ENCODE peak calls at places on chromosomes 12 and 14, in four cellular contexts. One of them, this sample, is unnamed. For H3K36me3 and H3K4me1, the result is how much of the 10 kb centered on the place peaks cover.

GRCh38 chr12:132828706-132829534 is at the start of gene GOLGA3:
- DNase-seq in fibroblast of lung: peak
- DNase-seq in small intestine: peak
- DNase-seq in naive thymus-derived CD4-positive, alpha-beta T cell: peak
- DNase-seq in this sample: peak

GRCh38 chr12:53103860-53104305 is 597 bp downstream of the SOAT2 start:
- DNase-seq in fibroblast of lung: no peak
- DNase-seq in small intestine: peak
- DNase-seq in naive thymus-derived CD4-positive, alpha-beta T cell: no peak
- DNase-seq in this sample: no peak

GRCh38 chr12:132761032-132761910 is at the start of gene ANKLE2:
- DNase-seq in fibroblast of lung: peak
- DNase-seq in small intestine: peak
- DNase-seq in naive thymus-derived CD4-positive, alpha-beta T cell: peak
- DNase-seq in this sample: no peak

GRCh38 chr14:82345149-82345548 is 811.5 kb upstream of the SEL1L start:
- DNase-seq in fibroblast of lung: no peak
- DNase-seq in small intestine: no peak
- DNase-seq in naive thymus-derived CD4-positive, alpha-beta T cell: no peak
- DNase-seq in this sample: no peak

GRCh38 chr14:100307215-100308111 is 1.2 kb upstream of the SLC25A29 start:
- DNase-seq in fibroblast of lung: no peak
- DNase-seq in small intestine: peak
- DNase-seq in naive thymus-derived CD4-positive, alpha-beta T cell: no peak
- DNase-seq in this sample: no peak

GRCh38 chr14:21317433-21317832 is 37.5 kb downstream of the RPGRIP1 start:
- DNase-seq in fibroblast of lung: no peak
- DNase-seq in small intestine: no peak
- DNase-seq in naive thymus-derived CD4-positive, alpha-beta T cell: no peak
- DNase-seq in this sample: no peak

GRCh38 chr12:106645465-106646330 is 62.9 kb downstream of the RFX4 start:
- DNase-seq in fibroblast of lung: no peak
- DNase-seq in small intestine: no peak
- DNase-seq in naive thymus-derived CD4-positive, alpha-beta T cell: no peak
- DNase-seq in this sample: no peak

GRCh38 chr14:71625175-71625574 is 307.1 kb upstream of the RGS6 start:
- DNase-seq in fibroblast of lung: no peak
- DNase-seq in small intestine: no peak
- DNase-seq in naive thymus-derived CD4-positive, alpha-beta T cell: no peak
- DNase-seq in this sample: peak

GRCh38 chr12:95615735-95616134 is 64.5 kb upstream of the USP44 start:
- DNase-seq in fibroblast of lung: peak
- DNase-seq in small intestine: no peak
- DNase-seq in naive thymus-derived CD4-positive, alpha-beta T cell: no peak
- DNase-seq in this sample: no peak

GRCh38 chr12:13128291-13129000 is 25.0 kb upstream of the GSG1 start:
- DNase-seq in fibroblast of lung: no peak
- DNase-seq in small intestine: no peak
- DNase-seq in naive thymus-derived CD4-positive, alpha-beta T cell: no peak
- DNase-seq in this sample: no peak

GRCh38 chr12:115166698-115167315 is 482.8 kb upstream of the TBX3 start:
- DNase-seq in fibroblast of lung: peak
- DNase-seq in small intestine: no peak
- DNase-seq in naive thymus-derived CD4-positive, alpha-beta T cell: no peak
- DNase-seq in this sample: no peak

GRCh38 chr12:87652026-87652425 is 377.2 kb downstream of the C12orf50 start:
- DNase-seq in fibroblast of lung: no peak
- DNase-seq in small intestine: no peak
- DNase-seq in naive thymus-derived CD4-positive, alpha-beta T cell: no peak
- DNase-seq in this sample: no peak

GRCh38 chr14:59482471-59483331 is 1.5 kb downstream of the L3HYPDH start:
- DNase-seq in fibroblast of lung: peak
- DNase-seq in small intestine: peak
- DNase-seq in naive thymus-derived CD4-positive, alpha-beta T cell: no peak
- DNase-seq in this sample: no peak

GRCh38 chr12:41532072-41532471 is 344.0 kb downstream of the PDZRN4 start:
- DNase-seq in fibroblast of lung: no peak
- DNase-seq in small intestine: no peak
- DNase-seq in naive thymus-derived CD4-positive, alpha-beta T cell: no peak
- DNase-seq in this sample: no peak

GRCh38 chr12:63151898-63152700 is 1.1 kb upstream of the AVPR1A start:
- DNase-seq in fibroblast of lung: peak
- DNase-seq in small intestine: peak
- DNase-seq in naive thymus-derived CD4-positive, alpha-beta T cell: no peak
- DNase-seq in this sample: peak

GRCh38 chr12:54725233-54725843 is 77.2 kb upstream of the DCD start:
- DNase-seq in fibroblast of lung: peak
- DNase-seq in small intestine: peak
- DNase-seq in naive thymus-derived CD4-positive, alpha-beta T cell: no peak
- DNase-seq in this sample: no peak

GRCh38 chr12:67626156-67626555 is 22.4 kb upstream of the DYRK2 start:
- DNase-seq in fibroblast of lung: no peak
- DNase-seq in small intestine: no peak
- DNase-seq in naive thymus-derived CD4-positive, alpha-beta T cell: no peak
- DNase-seq in this sample: no peak

GRCh38 chr14:24965934-24966593 is 83.9 kb downstream of the STXBP6 start:
- DNase-seq in fibroblast of lung: peak
- DNase-seq in small intestine: peak
- DNase-seq in naive thymus-derived CD4-positive, alpha-beta T cell: no peak
- DNase-seq in this sample: peak

GRCh38 chr14:74964787-74965769 is 9.7 kb upstream of the PGF start:
- DNase-seq in fibroblast of lung: peak
- DNase-seq in small intestine: no peak
- DNase-seq in naive thymus-derived CD4-positive, alpha-beta T cell: no peak
- DNase-seq in this sample: no peak

GRCh38 chr12:23757541-23757962 is 191.9 kb downstream of the SOX5 start:
- DNase-seq in fibroblast of lung: no peak
- DNase-seq in small intestine: no peak
- DNase-seq in naive thymus-derived CD4-positive, alpha-beta T cell: no peak
- DNase-seq in this sample: peak

GRCh38 chr14:63986789-63987533 is 134.2 kb downstream of the SYNE2 start:
- DNase-seq in fibroblast of lung: peak
- DNase-seq in small intestine: peak
- DNase-seq in naive thymus-derived CD4-positive, alpha-beta T cell: no peak
- DNase-seq in this sample: no peak

GRCh38 chr14:67539116-67539515 is 6.0 kb downstream of the PLEKHH1 start:
- DNase-seq in fibroblast of lung: no peak
- DNase-seq in small intestine: no peak
- DNase-seq in naive thymus-derived CD4-positive, alpha-beta T cell: no peak
- DNase-seq in this sample: no peak

GRCh38 chr12:49730050-49730449 is 11.3 kb upstream of the TMBIM6 start:
- DNase-seq in fibroblast of lung: no peak
- DNase-seq in small intestine: no peak
- DNase-seq in naive thymus-derived CD4-positive, alpha-beta T cell: no peak
- DNase-seq in this sample: no peak

GRCh38 chr12:105992849-105993740 is 145.7 kb downstream of the NUAK1 start:
- DNase-seq in fibroblast of lung: no peak
- DNase-seq in small intestine: no peak
- DNase-seq in naive thymus-derived CD4-positive, alpha-beta T cell: no peak
- DNase-seq in this sample: no peak

GRCh38 chr12:120540445-120540844 is 6.3 kb downstream of the RNF10 start:
- DNase-seq in fibroblast of lung: no peak
- DNase-seq in small intestine: no peak
- DNase-seq in naive thymus-derived CD4-positive, alpha-beta T cell: no peak
- DNase-seq in this sample: no peak

GRCh38 chr12:124567035-124567672 is at the start of gene NCOR2:
- DNase-seq in fibroblast of lung: no peak
- DNase-seq in small intestine: no peak
- DNase-seq in naive thymus-derived CD4-positive, alpha-beta T cell: peak
- DNase-seq in this sample: peak

GRCh38 chr14:61247935-61248334 is 33.2 kb downstream of the TMEM30B start:
- DNase-seq in fibroblast of lung: peak
- DNase-seq in small intestine: no peak
- DNase-seq in naive thymus-derived CD4-positive, alpha-beta T cell: no peak
- DNase-seq in this sample: no peak

GRCh38 chr14:100051543-100051942 is 13.7 kb upstream of the EVL start:
- DNase-seq in fibroblast of lung: no peak
- DNase-seq in small intestine: no peak
- DNase-seq in naive thymus-derived CD4-positive, alpha-beta T cell: no peak
- DNase-seq in this sample: no peak

GRCh38 chr14:102295301-102295700 is 9.7 kb downstream of the MOK start:
- DNase-seq in fibroblast of lung: peak
- DNase-seq in small intestine: no peak
- DNase-seq in naive thymus-derived CD4-positive, alpha-beta T cell: no peak
- DNase-seq in this sample: no peak

GRCh38 chr12:11649413-11650278 is at the start of gene ETV6:
- DNase-seq in fibroblast of lung: peak
- DNase-seq in small intestine: peak
- DNase-seq in naive thymus-derived CD4-positive, alpha-beta T cell: peak
- DNase-seq in this sample: peak

GRCh38 chr14:92456215-92457017 is 57.2 kb upstream of the RIN3 start:
- DNase-seq in fibroblast of lung: peak
- DNase-seq in small intestine: peak
- DNase-seq in naive thymus-derived CD4-positive, alpha-beta T cell: no peak
- DNase-seq in this sample: peak

GRCh38 chr12:124808276-124808675 is 55.4 kb downstream of the SCARB1 start:
- DNase-seq in fibroblast of lung: no peak
- DNase-seq in small intestine: no peak
- DNase-seq in naive thymus-derived CD4-positive, alpha-beta T cell: no peak
- DNase-seq in this sample: no peak

DNA sequence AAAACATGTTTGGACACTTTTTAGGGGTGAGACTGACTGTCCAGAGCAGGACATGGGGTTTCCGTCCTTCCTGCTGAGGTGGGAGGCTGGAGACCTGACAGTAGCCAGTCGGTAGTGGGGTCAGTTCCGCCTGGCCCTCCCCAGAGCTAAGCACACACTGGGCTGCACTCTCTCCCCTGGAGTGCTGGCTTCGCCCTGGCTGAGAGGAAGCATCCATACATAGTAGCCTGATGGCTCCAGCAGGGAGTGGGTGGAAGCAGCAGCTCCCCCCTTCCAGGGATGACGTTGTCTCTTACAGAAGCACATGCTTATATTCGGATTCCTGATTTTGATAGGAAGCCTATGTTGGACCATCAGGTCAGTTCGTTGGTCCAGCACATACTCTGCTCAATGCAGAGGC is 40.4 kb downstream of the SFSWAP start:
- DNase-seq in fibroblast of lung: no peak
- DNase-seq in small intestine: no peak
- DNase-seq in naive thymus-derived CD4-positive, alpha-beta T cell: no peak
- DNase-seq in this sample: no peak
- H3K36me3 ChIP-seq in fibroblast of lung: under half
- H3K36me3 ChIP-seq in small intestine: under half
- H3K36me3 ChIP-seq in naive thymus-derived CD4-positive, alpha-beta T cell: under half
- H3K36me3 ChIP-seq in this sample: under half

GRCh38 chr12:851913-852312 is 97.6 kb downstream of the RAD52 start:
- DNase-seq in fibroblast of lung: peak
- DNase-seq in small intestine: no peak
- DNase-seq in naive thymus-derived CD4-positive, alpha-beta T cell: no peak
- DNase-seq in this sample: no peak
- H3K4me1 ChIP-seq in fibroblast of lung: under half
- H3K4me1 ChIP-seq in small intestine: under half
- H3K4me1 ChIP-seq in naive thymus-derived CD4-positive, alpha-beta T cell: under half
- H3K4me1 ChIP-seq in this sample: under half

GRCh38 chr14:103663506-103663905 is 34.5 kb downstream of the KLC1 start:
- DNase-seq in fibroblast of lung: no peak
- DNase-seq in small intestine: no peak
- DNase-seq in naive thymus-derived CD4-positive, alpha-beta T cell: no peak
- DNase-seq in this sample: no peak
- H3K36me3 ChIP-seq in fibroblast of lung: under half
- H3K36me3 ChIP-seq in small intestine: under half
- H3K36me3 ChIP-seq in naive thymus-derived CD4-positive, alpha-beta T cell: under half
- H3K36me3 ChIP-seq in this sample: under half

GRCh38 chr12:9649532-9649940 is 20.0 kb upstream of the CLEC2D start:
- DNase-seq in fibroblast of lung: no peak
- DNase-seq in small intestine: no peak
- DNase-seq in naive thymus-derived CD4-positive, alpha-beta T cell: peak
- DNase-seq in this sample: no peak

GRCh38 chr12:9647825-9648700 is 21.4 kb upstream of the CLEC2D start:
- DNase-seq in fibroblast of lung: peak
- DNase-seq in small intestine: peak
- DNase-seq in naive thymus-derived CD4-positive, alpha-beta T cell: peak
- DNase-seq in this sample: peak

GRCh38 chr12:9646794-9647622 is 22.5 kb upstream of the CLEC2D start:
- DNase-seq in fibroblast of lung: peak
- DNase-seq in small intestine: no peak
- DNase-seq in naive thymus-derived CD4-positive, alpha-beta T cell: no peak
- DNase-seq in this sample: peak

GRCh38 chr12:9648701-9649531 is 20.6 kb upstream of the CLEC2D start:
- DNase-seq in fibroblast of lung: no peak
- DNase-seq in small intestine: no peak
- DNase-seq in naive thymus-derived CD4-positive, alpha-beta T cell: peak
- DNase-seq in this sample: no peak

GRCh38 chr12:9651265-9651729 is 18.2 kb upstream of the CLEC2D start:
- DNase-seq in fibroblast of lung: peak
- DNase-seq in small intestine: no peak
- DNase-seq in naive thymus-derived CD4-positive, alpha-beta T cell: peak
- DNase-seq in this sample: no peak
- H3K4me1 ChIP-seq in fibroblast of lung: under half
- H3K4me1 ChIP-seq in small intestine: under half
- H3K4me1 ChIP-seq in naive thymus-derived CD4-positive, alpha-beta T cell: half or more
- H3K4me1 ChIP-seq in this sample: under half

DNA sequence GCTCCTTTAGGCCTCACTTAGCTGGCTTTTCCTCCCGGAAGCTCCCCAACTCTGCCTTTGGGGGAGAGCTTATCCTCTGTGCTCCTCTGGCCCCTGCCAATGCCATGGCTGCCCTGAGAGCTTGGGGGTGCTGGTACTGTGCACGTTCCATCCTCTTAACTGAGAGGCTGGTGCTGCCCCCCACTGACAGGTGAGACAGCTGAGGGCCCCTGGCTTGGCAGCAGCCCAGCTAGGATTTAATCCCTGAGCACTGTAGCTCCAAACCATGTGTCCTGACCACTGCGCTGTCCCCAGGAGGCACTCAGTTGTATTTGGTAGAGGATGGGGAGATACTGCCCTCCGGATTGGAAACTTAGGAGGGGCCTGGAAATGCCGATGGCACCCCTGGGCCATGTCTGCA is 46.1 kb downstream of the UBE3B start:
- DNase-seq in fibroblast of lung: no peak
- DNase-seq in small intestine: no peak
- DNase-seq in naive thymus-derived CD4-positive, alpha-beta T cell: no peak
- DNase-seq in this sample: no peak
- H3K36me3 ChIP-seq in fibroblast of lung: under half
- H3K36me3 ChIP-seq in small intestine: under half
- H3K36me3 ChIP-seq in naive thymus-derived CD4-positive, alpha-beta T cell: under half
- H3K36me3 ChIP-seq in this sample: under half

DNA sequence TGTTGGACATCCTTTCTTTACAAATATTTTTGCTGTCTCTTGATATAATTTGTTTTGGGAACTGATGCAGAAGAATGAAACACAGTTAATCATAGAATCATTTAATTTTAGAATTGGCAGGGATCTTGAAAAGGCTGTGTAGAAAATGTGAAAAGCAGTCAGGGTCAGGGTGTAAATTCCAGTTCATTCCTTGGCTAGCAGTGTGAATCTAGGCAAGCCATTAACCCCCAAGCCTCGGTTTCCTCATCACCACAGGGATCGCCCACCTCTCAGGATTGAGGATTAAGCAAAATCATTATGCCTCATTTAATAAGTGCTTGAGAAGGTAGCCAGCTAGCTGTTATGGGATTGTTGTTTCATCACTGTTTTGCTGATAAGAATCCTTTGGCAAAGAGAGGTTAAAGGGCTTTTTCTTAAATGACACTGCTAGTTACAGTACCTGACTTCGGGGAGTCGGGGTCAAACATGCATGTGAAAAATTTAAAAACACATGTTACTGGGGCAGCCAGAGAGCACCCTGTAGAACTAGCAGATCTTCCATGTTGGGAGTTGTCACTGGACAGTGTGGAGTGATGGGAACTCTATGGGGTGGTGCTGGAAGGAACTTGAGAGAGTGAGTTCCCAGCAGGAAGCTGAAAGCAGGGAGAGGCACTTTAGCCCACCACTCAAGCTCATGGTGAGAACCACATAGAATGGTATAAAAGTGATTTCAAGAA is 10.7 kb downstream of the TNFRSF1A start:
- DNase-seq in fibroblast of lung: no peak
- DNase-seq in small intestine: no peak
- DNase-seq in naive thymus-derived CD4-positive, alpha-beta T cell: no peak
- DNase-seq in this sample: no peak
- H3K4me1 ChIP-seq in fibroblast of lung: under half
- H3K4me1 ChIP-seq in small intestine: under half
- H3K4me1 ChIP-seq in naive thymus-derived CD4-positive, alpha-beta T cell: under half
- H3K4me1 ChIP-seq in this sample: under half